ENCODE peak calls at places on chromosomes 16 and 17, in ten cellular contexts. J, R, T, U, V, D, C, F, P and X are unnamed samples.

GRCh38 chr17:7177210-7177953 is 1.8 kb downstream of the ASGR1 start:
- DNase-seq in J (peak), R (peak), T (peak), U (peak), V (peak), D (peak), C (peak), F (peak), P (peak), X (peak)

GRCh38 chr17:49438885-49439284 is 24.2 kb upstream of the PHB1 start:
- DNase-seq in J (no peak), R (no peak), T (no peak), U (no peak), V (no peak), D (peak), C (peak), F (no peak), P (no peak), X (peak)

GRCh38 chr17:42072323-42073187 is 22.2 kb upstream of the C17orf113 start:
- DNase-seq in J (no peak), R (no peak), T (no peak), U (no peak), V (no peak), D (peak), C (peak), F (no peak), P (peak), X (no peak)

GRCh38 chr17:77214743-77215142 is 74.0 kb downstream of the SEC14L1 start:
- DNase-seq in J (no peak), R (peak), T (peak), U (peak), V (peak), D (peak), C (peak), F (peak), P (peak), X (peak)

GRCh38 chr17:66548659-66549311 is 246.4 kb downstream of the PRKCA start:
- DNase-seq in J (no peak), R (no peak), T (no peak), U (no peak), V (no peak), D (no peak), C (no peak), F (peak), P (no peak), X (no peak)

GRCh38 chr17:57644311-57644710 is 100.8 kb downstream of the CCDC182 start:
- DNase-seq in J (no peak), R (no peak), T (no peak), U (no peak), V (no peak), D (no peak), C (no peak), F (no peak), P (no peak), X (no peak)

GRCh38 chr17:79126139-79126538 is 51.5 kb downstream of the ENGASE start:
- DNase-seq in J (no peak), R (no peak), T (peak), U (no peak), V (no peak), D (peak), C (peak), F (no peak), P (peak), X (no peak)

GRCh38 chr16:56191807-56192643 is 736 bp downstream of the GNAO1 start:
- DNase-seq in J (no peak), R (no peak), T (no peak), U (no peak), V (no peak), D (no peak), C (peak), F (no peak), P (no peak), X (no peak)

GRCh38 chr17:68613739-68614298 is 12.7 kb upstream of the FAM20A start:
- DNase-seq in J (peak), R (no peak), T (no peak), U (no peak), V (peak), D (peak), C (peak), F (peak), P (no peak), X (peak)

GRCh38 chr16:3642397-3643094 is 11.9 kb upstream of the DNASE1 start:
- DNase-seq in J (peak), R (peak), T (peak), U (no peak), V (peak), D (no peak), C (peak), F (peak), P (peak), X (no peak)

GRCh38 chr17:38539386-38539785 is 66.4 kb downstream of the SRCIN1 start:
- DNase-seq in J (no peak), R (no peak), T (no peak), U (no peak), V (no peak), D (no peak), C (no peak), F (no peak), P (no peak), X (no peak)

GRCh38 chr16:29897333-29897732 is 2.0 kb downstream of the SEZ6L2 start:
- DNase-seq in J (no peak), R (no peak), T (no peak), U (no peak), V (no peak), D (no peak), C (no peak), F (no peak), P (no peak), X (no peak)

GRCh38 chr17:76405607-76405966 is 21.2 kb downstream of the SPHK1 start:
- DNase-seq in J (no peak), R (no peak), T (peak), U (no peak), V (no peak), D (no peak), C (no peak), F (no peak), P (no peak), X (peak)

GRCh38 chr17:57271821-57272220 is 15.5 kb downstream of the MSI2 start:
- DNase-seq in J (no peak), R (no peak), T (no peak), U (no peak), V (no peak), D (no peak), C (no peak), F (no peak), P (no peak), X (no peak)

GRCh38 chr16:84044108-84044488 is 1.5 kb upstream of the SLC38A8 start:
- DNase-seq in J (no peak), R (no peak), T (no peak), U (no peak), V (peak), D (peak), C (peak), F (peak), P (no peak), X (peak)

GRCh38 chr17:40461774-40462342 is 18.6 kb downstream of the IGFBP4 start:
- DNase-seq in J (no peak), R (peak), T (no peak), U (no peak), V (no peak), D (no peak), C (peak), F (peak), P (no peak), X (no peak)

GRCh38 chr17:31308935-31309334 is 4.9 kb downstream of the EVI2B start:
- DNase-seq in J (no peak), R (no peak), T (no peak), U (no peak), V (no peak), D (no peak), C (no peak), F (no peak), P (no peak), X (no peak)

DNA sequence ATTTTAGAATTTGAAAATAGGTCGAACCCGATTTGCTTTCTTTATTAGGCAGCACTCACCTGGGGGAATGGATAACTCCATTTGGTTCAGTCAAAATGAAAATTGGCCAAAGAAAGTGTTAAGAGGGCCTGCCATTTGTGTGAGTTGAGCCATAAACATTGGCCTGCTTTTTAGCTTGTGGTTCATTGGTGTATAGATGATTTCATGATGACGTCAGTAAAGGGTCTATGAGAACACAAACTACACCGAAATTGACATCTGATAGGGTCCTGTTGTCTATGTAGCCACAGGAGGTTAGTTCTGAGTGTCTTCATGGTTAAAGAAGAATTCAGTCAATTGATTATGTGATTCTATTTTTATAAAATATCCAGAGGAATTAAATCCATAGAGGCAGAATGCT is 1001.5 kb upstream of the EEF2KMT start:
- DNase-seq in J (no peak), R (no peak), T (no peak), U (no peak), V (no peak), D (no peak), C (no peak), F (no peak), P (no peak), X (no peak)
- H3K4me3 ChIP-seq in J (no peak), R (no peak), T (no peak), U (no peak), V (no peak), D (no peak), C (no peak), F (no peak), P (no peak), X (no peak)

DNA sequence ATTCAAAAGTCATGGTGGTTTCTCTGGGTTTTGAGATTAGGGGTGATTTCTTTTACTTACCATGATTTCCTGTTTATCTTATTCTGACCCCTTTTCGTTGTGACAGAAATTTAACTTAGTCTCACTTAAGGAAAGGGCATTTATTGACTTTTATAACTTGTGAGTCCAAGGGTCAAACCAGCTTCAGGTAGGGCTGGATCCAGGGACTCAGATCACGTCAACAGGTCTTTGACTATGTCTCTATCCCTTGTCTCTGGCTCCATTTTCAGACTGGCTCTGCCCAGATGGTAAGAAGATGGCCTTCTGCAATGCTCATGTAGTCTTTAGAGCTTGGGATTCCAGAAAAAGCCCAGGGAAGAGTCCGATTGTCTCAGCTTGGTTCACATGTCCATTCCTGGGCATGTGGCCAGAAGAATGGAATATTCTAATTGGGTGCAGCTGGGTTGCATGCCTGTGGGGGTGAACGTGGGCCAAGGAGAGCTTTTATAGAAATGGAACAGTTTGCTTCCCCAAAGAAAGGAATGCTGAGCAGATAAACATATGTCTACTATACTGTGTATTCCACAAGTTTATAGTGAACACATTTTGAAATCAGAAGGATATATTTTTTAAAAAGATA is 13.4 kb downstream of the USP43 start:
- DNase-seq in J (no peak), R (no peak), T (no peak), U (peak), V (no peak), D (no peak), C (no peak), F (peak), P (no peak), X (no peak)
- TF ChIP-seq CTCF in J (no peak), R (no peak), T (no peak), U (no peak), V (no peak), D (no peak), C (no peak), F (no peak), P (no peak), X (no peak)

GRCh38 chr16:47386201-47386718 is 74.6 kb downstream of the ITFG1 start:
- DNase-seq in J (no peak), R (no peak), T (no peak), U (no peak), V (no peak), D (no peak), C (no peak), F (no peak), P (no peak), X (no peak)
- H3K4me3 ChIP-seq in J (no peak), R (no peak), T (no peak), U (no peak), V (no peak), D (no peak), C (no peak), F (no peak), P (no peak), X (no peak)

GRCh38 chr16:53415504-53415903 is 18.8 kb upstream of the RBL2 start:
- DNase-seq in J (no peak), R (no peak), T (no peak), U (no peak), V (no peak), D (no peak), C (no peak), F (peak), P (no peak), X (no peak)
- TF ChIP-seq CTCF in J (peak), R (no peak), T (no peak), U (no peak), V (no peak), D (no peak), C (no peak), F (no peak), P (no peak), X (no peak)

GRCh38 chr16:67661864-67662652 is 1.3 kb downstream of the PARD6A start:
- DNase-seq in J (no peak), R (peak), T (no peak), U (no peak), V (no peak), D (no peak), C (no peak), F (no peak), P (no peak), X (no peak)
- H3K4me3 ChIP-seq in J (no peak), R (no peak), T (no peak), U (peak), V (no peak), D (no peak), C (no peak), F (no peak), P (no peak), X (no peak)

DNA sequence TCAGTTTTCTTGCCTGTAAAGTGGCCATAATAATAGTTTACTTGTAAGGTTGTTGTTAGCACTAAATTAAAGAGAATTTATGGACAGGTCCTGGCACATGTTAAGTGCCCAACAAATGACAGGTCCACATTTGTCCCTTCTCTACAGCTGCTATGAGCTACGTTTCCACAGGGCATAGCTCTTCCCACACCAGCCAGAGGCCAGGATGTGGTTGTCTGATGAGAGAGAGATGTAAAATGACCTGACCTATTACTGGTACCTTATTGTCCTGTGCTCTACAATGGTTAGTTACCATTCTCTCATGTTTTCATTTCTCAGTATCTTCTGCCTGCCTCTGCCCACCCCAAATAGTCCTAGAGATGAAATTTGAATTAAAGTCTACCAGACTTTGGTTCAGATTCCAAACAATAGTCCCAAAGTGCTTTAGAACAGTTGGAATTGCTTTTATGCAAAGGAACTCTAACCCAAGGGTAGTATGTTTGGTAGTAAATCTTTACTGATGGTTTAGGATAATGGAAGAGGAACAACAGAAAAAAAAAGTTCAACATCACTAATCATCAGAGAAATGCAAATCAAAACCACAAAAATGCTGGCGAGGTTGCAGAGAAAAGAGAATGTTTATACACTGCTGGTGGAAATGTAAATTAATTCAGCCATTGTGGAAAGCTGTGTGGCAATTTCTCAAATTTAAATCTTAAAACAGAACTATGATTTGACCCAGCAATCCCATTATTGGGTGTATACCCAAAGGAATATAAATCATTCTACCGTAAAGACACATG is 57.1 kb upstream of the ANKFN1 start:
- DNase-seq in J (no peak), R (no peak), T (no peak), U (no peak), V (no peak), D (no peak), C (no peak), F (no peak), P (no peak), X (no peak)
- TF ChIP-seq CTCF in J (no peak), R (no peak), T (no peak), U (no peak), V (no peak), D (no peak), C (no peak), F (no peak), P (no peak), X (no peak)

GRCh38 chr17:48178327-48178726 is 70.8 kb downstream of the SNX11 start:
- DNase-seq in J (no peak), R (no peak), T (no peak), U (no peak), V (no peak), D (no peak), C (no peak), F (no peak), P (no peak), X (no peak)
- H3K4me3 ChIP-seq in J (no peak), R (no peak), T (no peak), U (no peak), V (no peak), D (no peak), C (no peak), F (no peak), P (no peak), X (no peak)

GRCh38 chr17:71189493-71189831 is 931.4 kb upstream of the SOX9 start:
- DNase-seq in J (no peak), R (no peak), T (no peak), U (no peak), V (no peak), D (no peak), C (no peak), F (no peak), P (no peak), X (no peak)
- TF ChIP-seq CTCF in J (no peak), R (no peak), T (no peak), U (no peak), V (no peak), D (no peak), C (no peak), F (no peak), P (no peak), X (no peak)

DNA sequence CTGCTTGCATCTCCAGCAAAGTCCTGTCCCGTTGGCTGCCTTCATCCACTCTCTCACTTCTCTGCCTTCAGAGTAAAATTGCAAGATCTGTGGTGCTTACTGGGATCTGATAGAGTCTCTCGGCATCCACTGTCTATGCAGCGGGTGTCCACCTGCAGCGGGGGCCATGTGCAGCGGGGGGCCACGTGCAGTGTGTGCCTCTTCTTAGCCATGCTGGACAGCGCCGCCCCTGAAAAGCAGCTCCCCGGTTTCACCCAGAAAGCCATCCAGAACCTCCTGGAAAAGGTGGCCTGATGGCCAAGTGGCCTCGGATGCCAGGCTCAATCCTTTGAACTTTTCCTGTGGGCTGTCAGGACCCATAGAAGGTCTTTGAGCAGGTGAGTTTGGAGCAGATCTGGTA is 9.5 kb downstream of the STX4 start:
- DNase-seq in J (no peak), R (no peak), T (no peak), U (no peak), V (no peak), D (no peak), C (no peak), F (no peak), P (no peak), X (no peak)
- H3K4me3 ChIP-seq in J (no peak), R (no peak), T (no peak), U (no peak), V (no peak), D (no peak), C (no peak), F (no peak), P (no peak), X (no peak)